ENCODE peak calls at places on chromosomes 12 and 14, in six cellular contexts. F, E, J, H, D and I are unnamed samples.

GRCh38 chr12:7229741-7230140 is 40.3 kb downstream of the PEX5 start:
- DNase-seq in E (peak), J (no peak), D (no peak), H (no peak), F (no peak), I (no peak)

GRCh38 chr12:48999371-49000131 is at the start of gene DDN:
- DNase-seq in E (peak), F (peak), J (no peak), D (no peak), H (no peak), I (peak)

GRCh38 chr12:2631613-2632350 is 163.0 kb upstream of the FKBP4 start:
- DNase-seq in J (peak), H (no peak), E (no peak), D (no peak), F (no peak), I (no peak)

GRCh38 chr12:111434049-111434448 is 28.3 kb downstream of the SH2B3 start:
- DNase-seq in D (no peak), E (peak), F (no peak), J (no peak), H (no peak), I (peak)

GRCh38 chr12:75725505-75726120 is 214.2 kb upstream of the KRR1 start:
- DNase-seq in H (no peak), D (no peak), E (peak), J (no peak), F (peak), I (no peak)

GRCh38 chr14:54219281-54220121 is 177.3 kb upstream of the CDKN3 start:
- DNase-seq in F (no peak), D (no peak), E (no peak), H (no peak), J (no peak), I (no peak)

GRCh38 chr14:100894416-100894815 is 9.1 kb downstream of the RTL1 start:
- DNase-seq in H (no peak), J (peak), E (no peak), D (no peak), F (no peak), I (no peak)

GRCh38 chr14:93132472-93133065 is 16.8 kb upstream of the ITPK1 start:
- DNase-seq in F (peak), D (no peak), H (no peak), J (no peak), E (peak), I (peak)

GRCh38 chr12:110933326-110933974 is 13.1 kb upstream of the MYL2 start:
- DNase-seq in E (no peak), D (no peak), F (no peak), H (no peak), J (no peak), I (no peak)

GRCh38 chr12:56991319-56991906 is 14.9 kb downstream of the ZBTB39 start:
- DNase-seq in H (no peak), D (no peak), E (no peak), J (no peak), F (no peak), I (peak)

GRCh38 chr14:64507376-64508156 is 3.0 kb downstream of the ZBTB1 start:
- DNase-seq in D (no peak), E (peak), H (no peak), J (no peak), F (peak), I (peak)

GRCh38 chr14:61280526-61281185 is 482 bp downstream of the TMEM30B start:
- DNase-seq in E (no peak), H (no peak), D (peak), F (peak), J (peak), I (peak)

GRCh38 chr14:77630111-77630510 is 13.7 kb upstream of the SPTLC2 start:
- DNase-seq in F (no peak), D (no peak), H (no peak), E (no peak), J (no peak), I (no peak)

GRCh38 chr12:124548854-124549378 is 18.5 kb downstream of the NCOR2 start:
- DNase-seq in J (peak), D (no peak), E (no peak), H (no peak), F (peak), I (peak)

GRCh38 chr14:77106666-77107065 is 8.6 kb downstream of the CIPC start:
- DNase-seq in E (no peak), F (no peak), D (no peak), J (no peak), H (no peak), I (no peak)